ENCODE peak calls at places on chromosomes 3 and 15, in eight cellular contexts. I is NCI-H187, U is hepatic stellate cell, A is AG04450, Z is NB4, X is T-helper 9 cell, W is NCI-H748 treated with DMSO at 0.1 percent for 48 hours, T is psoas muscle. L is an unnamed sample.

GRCh38 chr15:47331796-47332480 is 385.4 kb upstream of the SEMA6D start:
- DNase-seq in A (peak), U (peak), W (no peak), X (no peak), Z (no peak), I (no peak), T (no peak), L (no peak)

GRCh38 chr15:93553167-93553566 is 464.2 kb upstream of the RGMA start:
- DNase-seq in I (no peak), W (no peak), T (no peak), A (no peak), X (no peak), Z (no peak), U (no peak), L (no peak)

GRCh38 chr3:38006445-38006995 is 15.9 kb downstream of the VILL start:
- DNase-seq in U (no peak), Z (no peak), W (no peak), I (no peak), A (no peak), T (no peak), X (no peak), L (no peak)

GRCh38 chr15:49693491-49693890 is 72.6 kb downstream of the DTWD1 start:
- DNase-seq in I (no peak), W (no peak), A (no peak), T (no peak), U (no peak), X (no peak), Z (no peak), L (no peak)

GRCh38 chr3:146130881-146131371 is 30.1 kb downstream of the PLOD2 start:
- DNase-seq in Z (no peak), W (no peak), U (no peak), A (no peak), X (no peak), T (no peak), I (no peak), L (no peak)

GRCh38 chr15:77335298-77335697 is 84.6 kb downstream of the PEAK1 start:
- DNase-seq in A (no peak), U (no peak), I (no peak), T (no peak), W (no peak), Z (no peak), X (no peak), L (no peak)

GRCh38 chr3:112676659-112677234 is 35.8 kb upstream of the CCDC80 start:
- DNase-seq in A (peak), I (peak), T (peak), X (peak), U (peak), Z (peak), W (no peak), L (peak)

GRCh38 chr3:173395412-173396181 is 1.9 kb upstream of the NLGN1 start:
- DNase-seq in Z (peak), I (peak), T (peak), A (peak), W (peak), X (no peak), U (peak), L (peak)

GRCh38 chr3:36201546-36201945 is 178.8 kb upstream of the STAC start:
- DNase-seq in X (no peak), U (no peak), Z (no peak), T (no peak), I (no peak), A (no peak), W (no peak), L (no peak)

GRCh38 chr3:170692720-170693119 is 106.8 kb upstream of the SLC7A14 start:
- DNase-seq in X (no peak), T (no peak), A (no peak), I (no peak), U (no peak), Z (no peak), W (no peak), L (no peak)

GRCh38 chr15:88493811-88494210 is 26.3 kb downstream of the MRPS11 start:
- DNase-seq in U (no peak), I (no peak), W (no peak), Z (no peak), A (no peak), T (no peak), X (no peak), L (no peak)

GRCh38 chr3:127339016-127339415 is 51.2 kb upstream of the PRR20G start:
- DNase-seq in A (no peak), T (no peak), I (no peak), U (no peak), W (no peak), Z (no peak), X (no peak), L (no peak)

GRCh38 chr15:83843511-83843910 is 189.6 kb downstream of the ADAMTSL3 start:
- DNase-seq in I (no peak), A (no peak), T (peak), Z (no peak), W (no peak), X (no peak), U (no peak), L (no peak)

GRCh38 chr3:150912501-150912900 is 7.3 kb upstream of the MINDY4B start:
- DNase-seq in X (no peak), W (no peak), T (no peak), Z (no peak), A (no peak), I (no peak), U (no peak), L (no peak)

GRCh38 chr15:92907229-92907628 is 7.1 kb downstream of the CHD2 start:
- DNase-seq in A (no peak), I (no peak), X (no peak), T (no peak), U (no peak), W (no peak), Z (no peak), L (no peak)

GRCh38 chr3:158420654-158421396 is 150.2 kb upstream of the MLF1 start:
- DNase-seq in W (no peak), X (no peak), Z (no peak), U (no peak), T (no peak), I (no peak), A (peak), L (peak)

GRCh38 chr3:55485208-55485791 is 1.8 kb downstream of the WNT5A start:
- DNase-seq in I (peak), W (peak), X (no peak), A (no peak), Z (peak), U (peak), T (peak), L (peak)

GRCh38 chr15:79863886-79864285 is 32.9 kb downstream of the MTHFS start:
- DNase-seq in T (no peak), I (no peak), W (no peak), A (no peak), Z (no peak), U (no peak), X (no peak), L (no peak)

GRCh38 chr3:10968390-10968789 is 24.2 kb upstream of the SLC6A1 start:
- DNase-seq in T (no peak), X (no peak), W (no peak), I (peak), Z (no peak), A (no peak), U (no peak), L (no peak)

GRCh38 chr15:99962006-99962561 is 228.8 kb upstream of the LYSMD4 start:
- DNase-seq in U (no peak), W (no peak), T (no peak), Z (no peak), X (no peak), A (no peak), I (no peak), L (no peak)

GRCh38 chr3:128787256-128788253 is 61.6 kb downstream of the RAB7A start:
- DNase-seq in Z (peak), T (no peak), U (no peak), X (peak), A (no peak), W (no peak), I (no peak), L (peak)

L was measured in GM10248.